ENCODE peak calls at places on chromosomes 7 and 10, in seven cellular contexts. One of them, this sample, is unnamed.

GRCh38 chr7:76095908-76096307 is 48.0 kb downstream of the MDH2 start:
- DNase-seq in adrenal gland: no peak
- DNase-seq in neural crest cell: no peak
- DNase-seq in astrocyte of the cerebellum: no peak
- DNase-seq in ovary: no peak
- DNase-seq in Calu3: no peak
- DNase-seq in psoas muscle: no peak
- DNase-seq in this sample: no peak

GRCh38 chr7:82413237-82413636 is 30.3 kb downstream of the CACNA2D1 start:
- DNase-seq in adrenal gland: no peak
- DNase-seq in neural crest cell: no peak
- DNase-seq in astrocyte of the cerebellum: peak
- DNase-seq in ovary: no peak
- DNase-seq in Calu3: no peak
- DNase-seq in psoas muscle: no peak
- DNase-seq in this sample: no peak

GRCh38 chr10:49744924-49745605 is 17.1 kb downstream of the OGDHL start:
- DNase-seq in adrenal gland: no peak
- DNase-seq in neural crest cell: no peak
- DNase-seq in astrocyte of the cerebellum: no peak
- DNase-seq in ovary: no peak
- DNase-seq in Calu3: no peak
- DNase-seq in psoas muscle: no peak
- DNase-seq in this sample: no peak

GRCh38 chr7:130363156-130363847 is 17.0 kb upstream of the CPA1 start:
- DNase-seq in adrenal gland: peak
- DNase-seq in neural crest cell: no peak
- DNase-seq in astrocyte of the cerebellum: peak
- DNase-seq in ovary: no peak
- DNase-seq in Calu3: peak
- DNase-seq in psoas muscle: peak
- DNase-seq in this sample: no peak

GRCh38 chr10:70459771-70460490 is 18.4 kb upstream of the NODAL start:
- DNase-seq in adrenal gland: no peak
- DNase-seq in neural crest cell: no peak
- DNase-seq in astrocyte of the cerebellum: no peak
- DNase-seq in ovary: no peak
- DNase-seq in Calu3: no peak
- DNase-seq in psoas muscle: no peak
- DNase-seq in this sample: no peak

GRCh38 chr7:158102897-158103296 is 484.7 kb downstream of the PTPRN2 start:
- DNase-seq in adrenal gland: no peak
- DNase-seq in neural crest cell: no peak
- DNase-seq in astrocyte of the cerebellum: no peak
- DNase-seq in ovary: no peak
- DNase-seq in Calu3: no peak
- DNase-seq in psoas muscle: no peak
- DNase-seq in this sample: no peak

GRCh38 chr10:97889461-97890265 is 40.0 kb downstream of the GOLGA7B start:
- DNase-seq in adrenal gland: no peak
- DNase-seq in neural crest cell: no peak
- DNase-seq in astrocyte of the cerebellum: no peak
- DNase-seq in ovary: no peak
- DNase-seq in Calu3: peak
- DNase-seq in psoas muscle: no peak
- DNase-seq in this sample: no peak

GRCh38 chr10:71264345-71265200 is 52.2 kb downstream of the UNC5B start:
- DNase-seq in adrenal gland: no peak
- DNase-seq in neural crest cell: no peak
- DNase-seq in astrocyte of the cerebellum: no peak
- DNase-seq in ovary: no peak
- DNase-seq in Calu3: no peak
- DNase-seq in psoas muscle: no peak
- DNase-seq in this sample: no peak

GRCh38 chr7:12062062-12062461 is 149.0 kb upstream of the TMEM106B start:
- DNase-seq in adrenal gland: no peak
- DNase-seq in neural crest cell: no peak
- DNase-seq in astrocyte of the cerebellum: no peak
- DNase-seq in ovary: no peak
- DNase-seq in Calu3: no peak
- DNase-seq in psoas muscle: no peak
- DNase-seq in this sample: no peak

GRCh38 chr10:128263891-128264688 is 137.9 kb upstream of the MKI67 start:
- DNase-seq in adrenal gland: peak
- DNase-seq in neural crest cell: peak
- DNase-seq in astrocyte of the cerebellum: peak
- DNase-seq in ovary: peak
- DNase-seq in Calu3: peak
- DNase-seq in psoas muscle: peak
- DNase-seq in this sample: peak

GRCh38 chr10:3141361-3142005 is 31.1 kb downstream of the PITRM1 start:
- DNase-seq in adrenal gland: no peak
- DNase-seq in neural crest cell: no peak
- DNase-seq in astrocyte of the cerebellum: no peak
- DNase-seq in ovary: no peak
- DNase-seq in Calu3: no peak
- DNase-seq in psoas muscle: no peak
- DNase-seq in this sample: no peak

GRCh38 chr7:130909161-130909836 is 175.3 kb upstream of the KLF14 start:
- DNase-seq in adrenal gland: no peak
- DNase-seq in neural crest cell: no peak
- DNase-seq in astrocyte of the cerebellum: no peak
- DNase-seq in ovary: no peak
- DNase-seq in Calu3: no peak
- DNase-seq in psoas muscle: no peak
- DNase-seq in this sample: no peak

GRCh38 chr10:10055656-10056445 is 961.8 kb upstream of the CELF2 start:
- DNase-seq in adrenal gland: no peak
- DNase-seq in neural crest cell: no peak
- DNase-seq in astrocyte of the cerebellum: no peak
- DNase-seq in ovary: no peak
- DNase-seq in Calu3: no peak
- DNase-seq in psoas muscle: no peak
- DNase-seq in this sample: no peak

GRCh38 chr7:124399941-124400340 is 365.7 kb downstream of the GPR37 start:
- DNase-seq in adrenal gland: no peak
- DNase-seq in neural crest cell: no peak
- DNase-seq in astrocyte of the cerebellum: no peak
- DNase-seq in ovary: no peak
- DNase-seq in Calu3: no peak
- DNase-seq in psoas muscle: no peak
- DNase-seq in this sample: no peak

GRCh38 chr7:138776156-138776833 is 21.5 kb upstream of the TMEM213 start:
- DNase-seq in adrenal gland: no peak
- DNase-seq in neural crest cell: no peak
- DNase-seq in astrocyte of the cerebellum: no peak
- DNase-seq in ovary: no peak
- DNase-seq in Calu3: no peak
- DNase-seq in psoas muscle: no peak
- DNase-seq in this sample: no peak

GRCh38 chr7:95861041-95861440 is 88.7 kb downstream of the DYNC1I1 start:
- DNase-seq in adrenal gland: no peak
- DNase-seq in neural crest cell: no peak
- DNase-seq in astrocyte of the cerebellum: no peak
- DNase-seq in ovary: no peak
- DNase-seq in Calu3: no peak
- DNase-seq in psoas muscle: no peak
- DNase-seq in this sample: no peak

GRCh38 chr7:156969972-156970420 is 20.5 kb downstream of the NOM1 start:
- DNase-seq in adrenal gland: no peak
- DNase-seq in neural crest cell: no peak
- DNase-seq in astrocyte of the cerebellum: no peak
- DNase-seq in ovary: no peak
- DNase-seq in Calu3: no peak
- DNase-seq in psoas muscle: no peak
- DNase-seq in this sample: no peak

GRCh38 chr7:42720871-42721835 is 190.7 kb downstream of the C7orf25 start:
- DNase-seq in adrenal gland: no peak
- DNase-seq in neural crest cell: no peak
- DNase-seq in astrocyte of the cerebellum: peak
- DNase-seq in ovary: no peak
- DNase-seq in Calu3: no peak
- DNase-seq in psoas muscle: no peak
- DNase-seq in this sample: peak

GRCh38 chr7:26090927-26091519 is 61.0 kb upstream of the NFE2L3 start:
- DNase-seq in adrenal gland: no peak
- DNase-seq in neural crest cell: no peak
- DNase-seq in astrocyte of the cerebellum: peak
- DNase-seq in ovary: no peak
- DNase-seq in Calu3: peak
- DNase-seq in psoas muscle: no peak
- DNase-seq in this sample: no peak

GRCh38 chr7:26087321-26088091 is 64.5 kb upstream of the NFE2L3 start:
- DNase-seq in adrenal gland: no peak
- DNase-seq in neural crest cell: no peak
- DNase-seq in astrocyte of the cerebellum: no peak
- DNase-seq in ovary: no peak
- DNase-seq in Calu3: no peak
- DNase-seq in psoas muscle: no peak
- DNase-seq in this sample: no peak

GRCh38 chr7:26093023-26093422 is 59.0 kb upstream of the NFE2L3 start:
- DNase-seq in adrenal gland: no peak
- DNase-seq in neural crest cell: no peak
- DNase-seq in astrocyte of the cerebellum: no peak
- DNase-seq in ovary: no peak
- DNase-seq in Calu3: no peak
- DNase-seq in psoas muscle: no peak
- DNase-seq in this sample: no peak

DNA sequence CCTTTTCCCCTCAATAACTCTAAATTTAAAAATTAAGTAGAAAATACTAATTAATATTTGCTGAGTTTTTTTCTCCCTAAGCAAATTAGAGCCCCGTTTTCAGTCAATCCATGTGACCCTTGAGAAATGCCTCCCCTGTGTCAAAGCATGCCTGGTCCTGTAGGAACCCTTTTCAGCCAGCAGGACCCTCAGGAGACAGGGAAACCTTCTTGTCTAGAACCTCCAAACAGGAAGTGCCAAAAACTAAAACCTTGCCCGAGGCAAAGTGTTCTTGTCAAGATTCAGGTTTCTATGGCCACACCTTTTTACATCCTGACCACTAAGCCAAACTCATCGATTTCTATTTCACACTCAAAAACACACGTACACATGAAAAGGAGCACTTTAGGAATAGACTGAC is 60.1 kb upstream of the NFE2L3 start:
- DNase-seq in adrenal gland: no peak
- DNase-seq in neural crest cell: no peak
- DNase-seq in astrocyte of the cerebellum: no peak
- DNase-seq in ovary: no peak
- DNase-seq in Calu3: peak
- DNase-seq in psoas muscle: no peak
- DNase-seq in this sample: peak
- TF ChIP-seq CTCF in adrenal gland: peak
- TF ChIP-seq CTCF in neural crest cell: peak
- TF ChIP-seq CTCF in astrocyte of the cerebellum: peak
- TF ChIP-seq CTCF in ovary: no peak
- TF ChIP-seq CTCF in Calu3: peak
- TF ChIP-seq CTCF in psoas muscle: no peak
- TF ChIP-seq CTCF in this sample: peak

GRCh38 chr7:74625446-74625845 is 32.1 kb upstream of the GTF2I start:
- DNase-seq in adrenal gland: peak
- DNase-seq in neural crest cell: no peak
- DNase-seq in astrocyte of the cerebellum: no peak
- DNase-seq in ovary: peak
- DNase-seq in Calu3: no peak
- DNase-seq in psoas muscle: no peak
- DNase-seq in this sample: no peak
- TF ChIP-seq CTCF in adrenal gland: peak
- TF ChIP-seq CTCF in neural crest cell: no peak
- TF ChIP-seq CTCF in astrocyte of the cerebellum: no peak
- TF ChIP-seq CTCF in ovary: no peak
- TF ChIP-seq CTCF in Calu3: no peak
- TF ChIP-seq CTCF in psoas muscle: no peak
- TF ChIP-seq CTCF in this sample: no peak

DNA sequence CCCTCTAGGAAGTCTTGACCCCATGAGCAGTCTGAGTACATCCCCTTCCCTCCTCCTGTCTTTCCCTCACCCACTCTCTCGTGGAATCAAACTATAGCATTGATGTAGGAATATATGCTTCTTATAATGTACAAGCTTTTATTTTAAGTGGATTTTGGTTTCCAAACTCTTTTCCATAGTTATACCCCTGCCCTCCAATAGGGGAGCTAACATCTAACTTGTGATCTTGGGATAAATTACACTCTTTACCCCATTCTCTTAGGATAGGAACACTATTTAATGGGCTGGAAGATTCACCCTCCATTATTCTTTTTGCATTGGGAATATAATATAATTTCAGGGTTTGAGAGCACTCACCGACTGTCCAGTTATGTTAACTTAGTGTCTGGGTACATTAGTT is 465.9 kb downstream of the GATA3 start:
- DNase-seq in adrenal gland: no peak
- DNase-seq in neural crest cell: no peak
- DNase-seq in astrocyte of the cerebellum: no peak
- DNase-seq in ovary: no peak
- DNase-seq in Calu3: no peak
- DNase-seq in psoas muscle: no peak
- DNase-seq in this sample: no peak
- TF ChIP-seq CTCF in adrenal gland: no peak
- TF ChIP-seq CTCF in neural crest cell: peak
- TF ChIP-seq CTCF in astrocyte of the cerebellum: no peak
- TF ChIP-seq CTCF in ovary: no peak
- TF ChIP-seq CTCF in Calu3: no peak
- TF ChIP-seq CTCF in psoas muscle: no peak
- TF ChIP-seq CTCF in this sample: peak

DNA sequence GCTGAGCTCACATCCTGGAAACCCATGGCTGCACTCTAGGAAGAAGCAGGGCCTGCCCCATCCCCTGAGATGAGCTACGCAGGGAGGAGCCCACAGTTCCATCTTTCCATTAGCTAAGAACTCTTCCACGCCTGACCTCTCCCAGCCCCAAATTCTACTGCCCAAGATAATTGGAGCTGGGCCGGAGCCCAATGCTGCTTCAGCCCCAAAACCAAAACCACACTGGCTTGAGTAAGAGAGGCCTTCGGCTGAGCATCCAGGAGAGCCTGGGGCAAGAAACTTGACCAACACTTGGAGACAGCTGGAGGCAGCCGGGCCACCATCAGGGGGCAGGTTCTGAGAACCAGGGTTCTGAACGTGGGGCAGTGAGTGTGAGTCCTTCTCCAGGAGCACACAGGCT is 116.1 kb upstream of the ZMIZ1 start:
- DNase-seq in adrenal gland: no peak
- DNase-seq in neural crest cell: no peak
- DNase-seq in astrocyte of the cerebellum: peak
- DNase-seq in ovary: peak
- DNase-seq in Calu3: no peak
- DNase-seq in psoas muscle: peak
- DNase-seq in this sample: no peak
- TF ChIP-seq CTCF in adrenal gland: no peak
- TF ChIP-seq CTCF in neural crest cell: no peak
- TF ChIP-seq CTCF in astrocyte of the cerebellum: peak
- TF ChIP-seq CTCF in ovary: no peak
- TF ChIP-seq CTCF in Calu3: no peak
- TF ChIP-seq CTCF in psoas muscle: no peak
- TF ChIP-seq CTCF in this sample: no peak

GRCh38 chr7:48617988-48618387 is 306.4 kb upstream of the CDC14C start:
- DNase-seq in adrenal gland: no peak
- DNase-seq in neural crest cell: no peak
- DNase-seq in astrocyte of the cerebellum: no peak
- DNase-seq in ovary: no peak
- DNase-seq in Calu3: no peak
- DNase-seq in psoas muscle: no peak
- DNase-seq in this sample: no peak
- TF ChIP-seq CTCF in adrenal gland: no peak
- TF ChIP-seq CTCF in neural crest cell: no peak
- TF ChIP-seq CTCF in astrocyte of the cerebellum: no peak
- TF ChIP-seq CTCF in ovary: no peak
- TF ChIP-seq CTCF in Calu3: no peak
- TF ChIP-seq CTCF in psoas muscle: no peak
- TF ChIP-seq CTCF in this sample: no peak